ENCODE peak calls at places on chromosomes 3 and 15, in four cellular contexts. M is SJSA1; C is activated CD4-positive, alpha-beta T cell treated with anti-CD3 and anti-CD28 coated beads, Interleukin-2, amount 50 U/mL, for 48 hours; L is heart left ventricle. W is an unnamed sample.

GRCh38 chr3:135762188-135762853 is 203.2 kb upstream of the PPP2R3A start:
- DNase-seq in M (no peak), C (no peak), L (no peak), W (no peak)

GRCh38 chr15:49301562-49301961 is 121.5 kb upstream of the FGF7 start:
- DNase-seq in M (no peak), C (no peak), L (no peak), W (no peak)

GRCh38 chr15:89171136-89172072 is 50.0 kb downstream of the RLBP1 start:
- DNase-seq in M (peak), C (peak), L (peak), W (peak)

GRCh38 chr3:38627956-38628355 is 21.5 kb downstream of the SCN5A start:
- DNase-seq in M (no peak), C (peak), L (no peak), W (peak)

GRCh38 chr3:50584391-50584790 is 15.1 kb downstream of the HEMK1 start:
- DNase-seq in M (no peak), C (no peak), L (no peak), W (no peak)

GRCh38 chr3:46923559-46924350 is 46.2 kb downstream of the PTH1R start:
- DNase-seq in M (no peak), C (peak), L (no peak), W (peak)

GRCh38 chr15:101206173-101206572 is 45.7 kb downstream of the CHSY1 start:
- DNase-seq in M (peak), C (peak), L (no peak), W (peak)

GRCh38 chr15:67379530-67379929 is 124.9 kb downstream of the IQCH start:
- DNase-seq in M (no peak), C (no peak), L (no peak), W (no peak)

GRCh38 chr15:101453123-101454120 is 36.1 kb downstream of the PCSK6 start:
- DNase-seq in M (no peak), C (no peak), L (no peak), W (no peak)

GRCh38 chr3:193982258-193982659 is 153.7 kb upstream of the HES1 start:
- DNase-seq in M (no peak), C (no peak), L (peak), W (no peak)

GRCh38 chr3:47381317-47382157 is 716 bp downstream of the PTPN23 start:
- DNase-seq in M (peak), C (peak), L (peak), W (peak)

GRCh38 chr3:190586631-190587000 is 72.7 kb downstream of the IL1RAP start:
- DNase-seq in M (peak), C (peak), L (no peak), W (peak)

GRCh38 chr3:102301155-102301554 is 133.7 kb upstream of the ZPLD1 start:
- DNase-seq in M (no peak), C (no peak), L (no peak), W (no peak)

GRCh38 chr3:151946606-151947005 is 73.2 kb downstream of the SUCNR1 start:
- DNase-seq in M (no peak), C (no peak), L (no peak), W (no peak)

GRCh38 chr3:30458376-30458775 is 148.0 kb upstream of the TGFBR2 start:
- DNase-seq in M (no peak), C (no peak), L (no peak), W (no peak)

GRCh38 chr3:14565791-14566588 is 25.8 kb upstream of the GRIP2 start:
- DNase-seq in M (peak), C (no peak), L (no peak), W (no peak)

GRCh38 chr3:72818092-72818721 is 30.0 kb downstream of the SHQ1 start:
- DNase-seq in M (no peak), C (no peak), L (no peak), W (no peak)

GRCh38 chr3:37523361-37523760 is 338.3 kb upstream of the CTDSPL start:
- DNase-seq in M (no peak), C (no peak), L (no peak), W (no peak)

GRCh38 chr3:179840985-179841384 is 188.1 kb downstream of the USP13 start:
- DNase-seq in M (peak), C (no peak), L (peak), W (no peak)

GRCh38 chr3:142998439-142998838 is 2.9 kb upstream of the U2SURP start:
- DNase-seq in M (no peak), C (no peak), L (no peak), W (no peak)

GRCh38 chr15:72168131-72168825 is 29.3 kb downstream of the GRAMD2A start:
- DNase-seq in M (no peak), C (no peak), L (no peak), W (no peak)

GRCh38 chr15:98155356-98155755 is 194.9 kb downstream of the ARRDC4 start:
- DNase-seq in M (no peak), C (no peak), L (no peak), W (no peak)

GRCh38 chr15:101675796-101676582 is 23.8 kb upstream of the TM2D3 start:
- DNase-seq in M (peak), C (no peak), L (no peak), W (no peak)

GRCh38 chr3:1908651-1909445 is 189.8 kb upstream of the CNTN4 start:
- DNase-seq in M (no peak), C (no peak), L (no peak), W (no peak)

W was measured in activated naive CD4-positive, alpha-beta T cell treated with Interleukin-2 at 50 U/mL for 16 hours.